ENCODE peak calls at places on chromosomes 3 and 15, in five cellular contexts. One of them, this sample, is unnamed.

GRCh38 chr15:48855501-48856440 is 22.2 kb upstream of the EID1 start:
- DNase-seq in adrenal gland: peak
- DNase-seq in GM12878: no peak
- DNase-seq in cardiac fibroblast: peak
- DNase-seq in Panc1: no peak
- DNase-seq in this sample: no peak

GRCh38 chr3:23959147-23959900 is 14.2 kb downstream of the NR1D2 start:
- DNase-seq in adrenal gland: no peak
- DNase-seq in GM12878: no peak
- DNase-seq in cardiac fibroblast: peak
- DNase-seq in Panc1: peak
- DNase-seq in this sample: no peak

GRCh38 chr15:69659454-69660050 is 206.9 kb downstream of the RPLP1 start:
- DNase-seq in adrenal gland: no peak
- DNase-seq in GM12878: no peak
- DNase-seq in cardiac fibroblast: no peak
- DNase-seq in Panc1: no peak
- DNase-seq in this sample: no peak

GRCh38 chr3:119380697-119381096 is 82.7 kb downstream of the TMEM39A start:
- DNase-seq in adrenal gland: no peak
- DNase-seq in GM12878: no peak
- DNase-seq in cardiac fibroblast: peak
- DNase-seq in Panc1: no peak
- DNase-seq in this sample: no peak

GRCh38 chr3:114626751-114627150 is 332.9 kb downstream of the TIGIT start:
- DNase-seq in adrenal gland: no peak
- DNase-seq in GM12878: no peak
- DNase-seq in cardiac fibroblast: no peak
- DNase-seq in Panc1: no peak
- DNase-seq in this sample: no peak

GRCh38 chr15:66679657-66680108 is 22.4 kb upstream of the SMAD6 start:
- DNase-seq in adrenal gland: no peak
- DNase-seq in GM12878: no peak
- DNase-seq in cardiac fibroblast: no peak
- DNase-seq in Panc1: no peak
- DNase-seq in this sample: no peak

GRCh38 chr3:79361748-79362378 is 405.9 kb downstream of the ROBO1 start:
- DNase-seq in adrenal gland: no peak
- DNase-seq in GM12878: no peak
- DNase-seq in cardiac fibroblast: peak
- DNase-seq in Panc1: peak
- DNase-seq in this sample: peak

GRCh38 chr15:38028869-38029268 is 94.4 kb downstream of the TMCO5A start:
- DNase-seq in adrenal gland: no peak
- DNase-seq in GM12878: no peak
- DNase-seq in cardiac fibroblast: peak
- DNase-seq in Panc1: no peak
- DNase-seq in this sample: no peak

GRCh38 chr3:55511895-55512585 is 24.9 kb upstream of the WNT5A start:
- DNase-seq in adrenal gland: no peak
- DNase-seq in GM12878: no peak
- DNase-seq in cardiac fibroblast: peak
- DNase-seq in Panc1: no peak
- DNase-seq in this sample: no peak

GRCh38 chr3:11641683-11642407 is 1.9 kb downstream of the VGLL4 start:
- DNase-seq in adrenal gland: no peak
- DNase-seq in GM12878: no peak
- DNase-seq in cardiac fibroblast: peak
- DNase-seq in Panc1: no peak
- DNase-seq in this sample: peak

GRCh38 chr3:45773044-45773443 is 23.3 kb downstream of the SLC6A20 start:
- DNase-seq in adrenal gland: peak
- DNase-seq in GM12878: no peak
- DNase-seq in cardiac fibroblast: no peak
- DNase-seq in Panc1: no peak
- DNase-seq in this sample: no peak

GRCh38 chr3:8301977-8302589 is 199.5 kb upstream of the LMCD1 start:
- DNase-seq in adrenal gland: no peak
- DNase-seq in GM12878: no peak
- DNase-seq in cardiac fibroblast: peak
- DNase-seq in Panc1: peak
- DNase-seq in this sample: peak

GRCh38 chr15:31311735-31312134 is 14.9 kb upstream of the KLF13 start:
- DNase-seq in adrenal gland: peak
- DNase-seq in GM12878: no peak
- DNase-seq in cardiac fibroblast: no peak
- DNase-seq in Panc1: no peak
- DNase-seq in this sample: no peak

GRCh38 chr15:31391687-31392671 is 65.3 kb downstream of the KLF13 start:
- DNase-seq in adrenal gland: peak
- DNase-seq in GM12878: no peak
- DNase-seq in cardiac fibroblast: peak
- DNase-seq in Panc1: peak
- DNase-seq in this sample: peak

GRCh38 chr3:54866221-54866620 is 61.6 kb downstream of the LRTM1 start:
- DNase-seq in adrenal gland: no peak
- DNase-seq in GM12878: no peak
- DNase-seq in cardiac fibroblast: no peak
- DNase-seq in Panc1: no peak
- DNase-seq in this sample: no peak

GRCh38 chr15:41881925-41882688 is 11.7 kb downstream of the SPTBN5 start:
- DNase-seq in adrenal gland: no peak
- DNase-seq in GM12878: no peak
- DNase-seq in cardiac fibroblast: no peak
- DNase-seq in Panc1: no peak
- DNase-seq in this sample: no peak

GRCh38 chr15:67148196-67148701 is 82.8 kb downstream of the SMAD3 start:
- DNase-seq in adrenal gland: no peak
- DNase-seq in GM12878: no peak
- DNase-seq in cardiac fibroblast: peak
- DNase-seq in Panc1: no peak
- DNase-seq in this sample: no peak

GRCh38 chr15:55743615-55743978 is 645 bp upstream of the PRTG start:
- DNase-seq in adrenal gland: no peak
- DNase-seq in GM12878: no peak
- DNase-seq in cardiac fibroblast: no peak
- DNase-seq in Panc1: no peak
- DNase-seq in this sample: no peak

GRCh38 chr3:69433938-69434263 is 48.0 kb upstream of the FRMD4B start:
- DNase-seq in adrenal gland: no peak
- DNase-seq in GM12878: no peak
- DNase-seq in cardiac fibroblast: no peak
- DNase-seq in Panc1: no peak
- DNase-seq in this sample: peak

GRCh38 chr15:40630313-40630712 is 36.3 kb downstream of the KNL1 start:
- DNase-seq in adrenal gland: no peak
- DNase-seq in GM12878: no peak
- DNase-seq in cardiac fibroblast: no peak
- DNase-seq in Panc1: no peak
- DNase-seq in this sample: no peak

GRCh38 chr15:34760909-34761308 is 6.1 kb upstream of the GJD2 start:
- DNase-seq in adrenal gland: no peak
- DNase-seq in GM12878: no peak
- DNase-seq in cardiac fibroblast: no peak
- DNase-seq in Panc1: no peak
- DNase-seq in this sample: no peak

GRCh38 chr15:94125698-94126097 is 105.7 kb upstream of the MCTP2 start:
- DNase-seq in adrenal gland: no peak
- DNase-seq in GM12878: no peak
- DNase-seq in cardiac fibroblast: no peak
- DNase-seq in Panc1: no peak
- DNase-seq in this sample: no peak

GRCh38 chr15:75947117-75947516 is 43.4 kb downstream of the FBXO22 start:
- DNase-seq in adrenal gland: no peak
- DNase-seq in GM12878: no peak
- DNase-seq in cardiac fibroblast: peak
- DNase-seq in Panc1: no peak
- DNase-seq in this sample: no peak

GRCh38 chr15:67902579-67902979 is 62.7 kb upstream of the RNU6-1 start:
- DNase-seq in adrenal gland: no peak
- DNase-seq in GM12878: peak
- DNase-seq in cardiac fibroblast: no peak
- DNase-seq in Panc1: no peak
- DNase-seq in this sample: peak

GRCh38 chr3:31917303-31917903 is 63.7 kb downstream of the OSBPL10 start:
- DNase-seq in adrenal gland: no peak
- DNase-seq in GM12878: peak
- DNase-seq in cardiac fibroblast: peak
- DNase-seq in Panc1: no peak
- DNase-seq in this sample: peak

GRCh38 chr3:72213296-72214064 is 428.5 kb upstream of the PROK2 start:
- DNase-seq in adrenal gland: no peak
- DNase-seq in GM12878: no peak
- DNase-seq in cardiac fibroblast: no peak
- DNase-seq in Panc1: no peak
- DNase-seq in this sample: no peak

GRCh38 chr3:46962990-46963389 is 13.6 kb downstream of the CCDC12 start:
- DNase-seq in adrenal gland: no peak
- DNase-seq in GM12878: no peak
- DNase-seq in cardiac fibroblast: no peak
- DNase-seq in Panc1: no peak
- DNase-seq in this sample: no peak

GRCh38 chr3:46968783-46969428 is 7.6 kb downstream of the CCDC12 start:
- DNase-seq in adrenal gland: no peak
- DNase-seq in GM12878: no peak
- DNase-seq in cardiac fibroblast: no peak
- DNase-seq in Panc1: no peak
- DNase-seq in this sample: no peak

GRCh38 chr3:46970391-46971091 is 6.0 kb downstream of the CCDC12 start:
- DNase-seq in adrenal gland: peak
- DNase-seq in GM12878: no peak
- DNase-seq in cardiac fibroblast: no peak
- DNase-seq in Panc1: no peak
- DNase-seq in this sample: no peak

GRCh38 chr3:46965151-46965550 is 11.4 kb downstream of the CCDC12 start:
- DNase-seq in adrenal gland: no peak
- DNase-seq in GM12878: no peak
- DNase-seq in cardiac fibroblast: no peak
- DNase-seq in Panc1: no peak
- DNase-seq in this sample: peak

DNA sequence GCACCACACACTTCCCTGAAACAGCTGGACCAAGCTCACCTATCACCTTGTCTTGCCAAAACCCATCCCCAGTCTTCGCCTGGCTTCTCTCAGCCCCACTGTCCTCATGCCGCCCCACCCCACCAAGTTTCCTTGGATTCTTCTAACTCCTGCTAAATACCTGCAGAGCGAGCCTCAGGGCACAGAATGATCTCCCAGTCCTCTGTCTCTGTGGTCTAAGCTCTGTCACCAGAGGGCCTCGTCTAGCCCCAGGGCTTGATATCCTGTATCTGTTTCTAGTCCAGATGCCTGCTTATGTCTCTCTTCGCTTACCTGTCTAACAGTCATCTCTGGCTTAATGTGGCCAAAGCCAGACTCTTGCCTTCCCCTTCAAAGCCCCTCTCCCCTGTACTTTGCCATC is 9.7 kb downstream of the CCDC12 start:
- DNase-seq in adrenal gland: no peak
- DNase-seq in GM12878: no peak
- DNase-seq in cardiac fibroblast: no peak
- DNase-seq in Panc1: no peak
- DNase-seq in this sample: peak
- TF ChIP-seq CTCF in adrenal gland: no peak
- TF ChIP-seq CTCF in GM12878: peak
- TF ChIP-seq CTCF in cardiac fibroblast: no peak
- TF ChIP-seq CTCF in Panc1: no peak
- TF ChIP-seq CTCF in this sample: no peak

GRCh38 chr15:92159906-92160841 is 233.5 kb upstream of the ST8SIA2 start:
- DNase-seq in adrenal gland: no peak
- DNase-seq in GM12878: no peak
- DNase-seq in cardiac fibroblast: no peak
- DNase-seq in Panc1: no peak
- DNase-seq in this sample: no peak

GRCh38 chr15:92159481-92159880 is 234.2 kb upstream of the ST8SIA2 start:
- DNase-seq in adrenal gland: no peak
- DNase-seq in GM12878: no peak
- DNase-seq in cardiac fibroblast: no peak
- DNase-seq in Panc1: no peak
- DNase-seq in this sample: no peak

GRCh38 chr15:92155941-92156340 is 237.7 kb upstream of the ST8SIA2 start:
- DNase-seq in adrenal gland: no peak
- DNase-seq in GM12878: no peak
- DNase-seq in cardiac fibroblast: no peak
- DNase-seq in Panc1: no peak
- DNase-seq in this sample: no peak

GRCh38 chr15:92157666-92158298 is 235.9 kb upstream of the ST8SIA2 start:
- DNase-seq in adrenal gland: no peak
- DNase-seq in GM12878: no peak
- DNase-seq in cardiac fibroblast: no peak
- DNase-seq in Panc1: no peak
- DNase-seq in this sample: no peak

DNA sequence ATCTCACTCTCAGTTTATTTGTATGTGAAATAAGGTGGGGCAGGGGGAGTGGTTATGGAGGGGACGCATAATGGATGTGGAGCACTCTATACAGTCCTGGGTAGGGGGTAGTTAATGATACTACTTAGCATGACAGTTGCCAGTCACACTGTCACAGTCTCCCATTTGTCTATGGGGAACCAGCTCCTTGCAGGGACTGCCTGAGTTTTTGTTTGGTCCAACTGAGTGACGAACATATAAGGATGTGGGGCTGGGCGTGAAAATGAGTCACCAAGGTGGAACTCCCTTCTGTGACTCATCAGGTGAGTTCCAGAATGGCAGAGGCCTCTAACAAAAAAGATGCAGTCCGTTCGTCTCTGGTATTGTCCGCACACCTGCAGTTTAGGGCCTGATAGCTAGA is 235.3 kb upstream of the ST8SIA2 start:
- DNase-seq in adrenal gland: no peak
- DNase-seq in GM12878: peak
- DNase-seq in cardiac fibroblast: peak
- DNase-seq in Panc1: peak
- DNase-seq in this sample: peak
- H3K4me3 ChIP-seq in adrenal gland: no peak
- H3K4me3 ChIP-seq in GM12878: no peak
- H3K4me3 ChIP-seq in cardiac fibroblast: no peak
- H3K4me3 ChIP-seq in Panc1: no peak
- H3K4me3 ChIP-seq in this sample: no peak

GRCh38 chr3:60743631-60744164 is 507.6 kb downstream of the FHIT start:
- DNase-seq in adrenal gland: no peak
- DNase-seq in GM12878: no peak
- DNase-seq in cardiac fibroblast: peak
- DNase-seq in Panc1: no peak
- DNase-seq in this sample: no peak
- TF ChIP-seq CTCF in adrenal gland: no peak
- TF ChIP-seq CTCF in GM12878: no peak
- TF ChIP-seq CTCF in cardiac fibroblast: no peak
- TF ChIP-seq CTCF in Panc1: no peak
- TF ChIP-seq CTCF in this sample: no peak

DNA sequence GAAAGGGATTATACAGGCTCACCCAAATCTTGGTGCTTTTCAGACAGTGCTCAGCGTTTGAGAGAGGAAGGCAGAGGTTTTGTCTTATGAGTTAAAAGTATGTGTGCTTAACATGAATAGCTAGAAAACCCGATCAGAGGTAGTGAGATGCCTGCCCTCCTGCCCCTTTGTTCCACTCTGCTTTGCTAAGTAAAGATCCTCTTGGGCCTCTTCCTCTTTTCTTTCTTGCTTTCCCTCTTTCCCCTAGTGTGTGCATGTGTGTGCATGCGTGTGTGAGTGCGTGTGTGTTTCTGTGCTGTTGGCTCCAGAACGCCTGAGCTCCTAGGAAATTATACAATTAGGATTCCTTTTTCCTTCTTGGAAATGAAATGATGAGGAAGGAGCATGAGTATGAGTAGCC is 261.3 kb upstream of the NR2E3 start:
- DNase-seq in adrenal gland: no peak
- DNase-seq in GM12878: no peak
- DNase-seq in cardiac fibroblast: no peak
- DNase-seq in Panc1: no peak
- DNase-seq in this sample: no peak
- H3K4me3 ChIP-seq in adrenal gland: no peak
- H3K4me3 ChIP-seq in GM12878: no peak
- H3K4me3 ChIP-seq in cardiac fibroblast: no peak
- H3K4me3 ChIP-seq in Panc1: no peak
- H3K4me3 ChIP-seq in this sample: no peak